ENCODE peak calls at places on chromosomes 1 and 21, in five cellular contexts. One of them, this sample, is unnamed.

GRCh38 chr1:91844862-91845528 is 41.0 kb downstream of the TGFBR3 start:
- DNase-seq in stimulated activated CD4-positive, alpha-beta T cell treated with anti-CD3 and anti-CD28 coated beads, Interleukin-1b, Interleukin-23, amount 100 ng/mL, for 4 hours: no peak
- DNase-seq in stomach: peak
- DNase-seq in stimulated activated CD8-positive, alpha-beta memory T cell treated with anti-CD3 and anti-CD28 coated beads, Interleukin-4, amount 100 ng/mL, for 1 hour: no peak
- DNase-seq in RWPE1: peak
- DNase-seq in this sample: no peak

GRCh38 chr1:178057863-178058576 is 35.9 kb upstream of the RASAL2 start:
- DNase-seq in stimulated activated CD4-positive, alpha-beta T cell treated with anti-CD3 and anti-CD28 coated beads, Interleukin-1b, Interleukin-23, amount 100 ng/mL, for 4 hours: no peak
- DNase-seq in stomach: no peak
- DNase-seq in stimulated activated CD8-positive, alpha-beta memory T cell treated with anti-CD3 and anti-CD28 coated beads, Interleukin-4, amount 100 ng/mL, for 1 hour: no peak
- DNase-seq in RWPE1: no peak
- DNase-seq in this sample: no peak

GRCh38 chr1:3465091-3465934 is 10.8 kb downstream of the ARHGEF16 start:
- DNase-seq in stimulated activated CD4-positive, alpha-beta T cell treated with anti-CD3 and anti-CD28 coated beads, Interleukin-1b, Interleukin-23, amount 100 ng/mL, for 4 hours: no peak
- DNase-seq in stomach: no peak
- DNase-seq in stimulated activated CD8-positive, alpha-beta memory T cell treated with anti-CD3 and anti-CD28 coated beads, Interleukin-4, amount 100 ng/mL, for 1 hour: no peak
- DNase-seq in RWPE1: no peak
- DNase-seq in this sample: no peak

GRCh38 chr1:222168621-222169020 is 379.3 kb downstream of the HHIPL2 start:
- DNase-seq in stimulated activated CD4-positive, alpha-beta T cell treated with anti-CD3 and anti-CD28 coated beads, Interleukin-1b, Interleukin-23, amount 100 ng/mL, for 4 hours: no peak
- DNase-seq in stomach: no peak
- DNase-seq in stimulated activated CD8-positive, alpha-beta memory T cell treated with anti-CD3 and anti-CD28 coated beads, Interleukin-4, amount 100 ng/mL, for 1 hour: no peak
- DNase-seq in RWPE1: no peak
- DNase-seq in this sample: no peak

GRCh38 chr1:28526886-28527285 is 21.0 kb downstream of the RCC1 start:
- DNase-seq in stimulated activated CD4-positive, alpha-beta T cell treated with anti-CD3 and anti-CD28 coated beads, Interleukin-1b, Interleukin-23, amount 100 ng/mL, for 4 hours: no peak
- DNase-seq in stomach: no peak
- DNase-seq in stimulated activated CD8-positive, alpha-beta memory T cell treated with anti-CD3 and anti-CD28 coated beads, Interleukin-4, amount 100 ng/mL, for 1 hour: no peak
- DNase-seq in RWPE1: no peak
- DNase-seq in this sample: no peak

GRCh38 chr1:205851993-205852392 is 2.1 kb upstream of the PM20D1 start:
- DNase-seq in stimulated activated CD4-positive, alpha-beta T cell treated with anti-CD3 and anti-CD28 coated beads, Interleukin-1b, Interleukin-23, amount 100 ng/mL, for 4 hours: no peak
- DNase-seq in stomach: no peak
- DNase-seq in stimulated activated CD8-positive, alpha-beta memory T cell treated with anti-CD3 and anti-CD28 coated beads, Interleukin-4, amount 100 ng/mL, for 1 hour: no peak
- DNase-seq in RWPE1: no peak
- DNase-seq in this sample: no peak

GRCh38 chr1:230822092-230822581 is 46.2 kb downstream of the C1orf198 start:
- DNase-seq in stimulated activated CD4-positive, alpha-beta T cell treated with anti-CD3 and anti-CD28 coated beads, Interleukin-1b, Interleukin-23, amount 100 ng/mL, for 4 hours: no peak
- DNase-seq in stomach: no peak
- DNase-seq in stimulated activated CD8-positive, alpha-beta memory T cell treated with anti-CD3 and anti-CD28 coated beads, Interleukin-4, amount 100 ng/mL, for 1 hour: no peak
- DNase-seq in RWPE1: no peak
- DNase-seq in this sample: peak

GRCh38 chr21:39567180-39567972 is 45.4 kb upstream of the B3GALT5 start:
- DNase-seq in stimulated activated CD4-positive, alpha-beta T cell treated with anti-CD3 and anti-CD28 coated beads, Interleukin-1b, Interleukin-23, amount 100 ng/mL, for 4 hours: no peak
- DNase-seq in stomach: no peak
- DNase-seq in stimulated activated CD8-positive, alpha-beta memory T cell treated with anti-CD3 and anti-CD28 coated beads, Interleukin-4, amount 100 ng/mL, for 1 hour: no peak
- DNase-seq in RWPE1: no peak
- DNase-seq in this sample: no peak

GRCh38 chr21:33078907-33079582 is 9.1 kb downstream of the OLIG1 start:
- DNase-seq in stimulated activated CD4-positive, alpha-beta T cell treated with anti-CD3 and anti-CD28 coated beads, Interleukin-1b, Interleukin-23, amount 100 ng/mL, for 4 hours: no peak
- DNase-seq in stomach: no peak
- DNase-seq in stimulated activated CD8-positive, alpha-beta memory T cell treated with anti-CD3 and anti-CD28 coated beads, Interleukin-4, amount 100 ng/mL, for 1 hour: no peak
- DNase-seq in RWPE1: peak
- DNase-seq in this sample: peak

GRCh38 chr1:94552071-94552586 is 10.6 kb upstream of the F3 start:
- DNase-seq in stimulated activated CD4-positive, alpha-beta T cell treated with anti-CD3 and anti-CD28 coated beads, Interleukin-1b, Interleukin-23, amount 100 ng/mL, for 4 hours: no peak
- DNase-seq in stomach: no peak
- DNase-seq in stimulated activated CD8-positive, alpha-beta memory T cell treated with anti-CD3 and anti-CD28 coated beads, Interleukin-4, amount 100 ng/mL, for 1 hour: no peak
- DNase-seq in RWPE1: no peak
- DNase-seq in this sample: no peak

GRCh38 chr1:101264699-101265098 is 27.9 kb downstream of the S1PR1 start:
- DNase-seq in stimulated activated CD4-positive, alpha-beta T cell treated with anti-CD3 and anti-CD28 coated beads, Interleukin-1b, Interleukin-23, amount 100 ng/mL, for 4 hours: no peak
- DNase-seq in stomach: no peak
- DNase-seq in stimulated activated CD8-positive, alpha-beta memory T cell treated with anti-CD3 and anti-CD28 coated beads, Interleukin-4, amount 100 ng/mL, for 1 hour: no peak
- DNase-seq in RWPE1: no peak
- DNase-seq in this sample: no peak

GRCh38 chr1:244865028-244865371 is 657 bp upstream of the HNRNPU start:
- DNase-seq in stimulated activated CD4-positive, alpha-beta T cell treated with anti-CD3 and anti-CD28 coated beads, Interleukin-1b, Interleukin-23, amount 100 ng/mL, for 4 hours: peak
- DNase-seq in stomach: peak
- DNase-seq in stimulated activated CD8-positive, alpha-beta memory T cell treated with anti-CD3 and anti-CD28 coated beads, Interleukin-4, amount 100 ng/mL, for 1 hour: no peak
- DNase-seq in RWPE1: no peak
- DNase-seq in this sample: peak

GRCh38 chr1:95371666-95372320 is 137.8 kb downstream of the RWDD3 start:
- DNase-seq in stimulated activated CD4-positive, alpha-beta T cell treated with anti-CD3 and anti-CD28 coated beads, Interleukin-1b, Interleukin-23, amount 100 ng/mL, for 4 hours: no peak
- DNase-seq in stomach: no peak
- DNase-seq in stimulated activated CD8-positive, alpha-beta memory T cell treated with anti-CD3 and anti-CD28 coated beads, Interleukin-4, amount 100 ng/mL, for 1 hour: no peak
- DNase-seq in RWPE1: no peak
- DNase-seq in this sample: no peak

GRCh38 chr1:28323720-28324119 is 5.1 kb upstream of the MED18 start:
- DNase-seq in stimulated activated CD4-positive, alpha-beta T cell treated with anti-CD3 and anti-CD28 coated beads, Interleukin-1b, Interleukin-23, amount 100 ng/mL, for 4 hours: no peak
- DNase-seq in stomach: no peak
- DNase-seq in stimulated activated CD8-positive, alpha-beta memory T cell treated with anti-CD3 and anti-CD28 coated beads, Interleukin-4, amount 100 ng/mL, for 1 hour: no peak
- DNase-seq in RWPE1: no peak
- DNase-seq in this sample: no peak

GRCh38 chr1:32272557-32273388 is 19.1 kb upstream of the HDAC1 start:
- DNase-seq in stimulated activated CD4-positive, alpha-beta T cell treated with anti-CD3 and anti-CD28 coated beads, Interleukin-1b, Interleukin-23, amount 100 ng/mL, for 4 hours: no peak
- DNase-seq in stomach: no peak
- DNase-seq in stimulated activated CD8-positive, alpha-beta memory T cell treated with anti-CD3 and anti-CD28 coated beads, Interleukin-4, amount 100 ng/mL, for 1 hour: no peak
- DNase-seq in RWPE1: no peak
- DNase-seq in this sample: no peak

GRCh38 chr1:227449051-227449450 is 114.3 kb upstream of the ZNF678 start:
- DNase-seq in stimulated activated CD4-positive, alpha-beta T cell treated with anti-CD3 and anti-CD28 coated beads, Interleukin-1b, Interleukin-23, amount 100 ng/mL, for 4 hours: no peak
- DNase-seq in stomach: no peak
- DNase-seq in stimulated activated CD8-positive, alpha-beta memory T cell treated with anti-CD3 and anti-CD28 coated beads, Interleukin-4, amount 100 ng/mL, for 1 hour: no peak
- DNase-seq in RWPE1: peak
- DNase-seq in this sample: peak

GRCh38 chr1:205057808-205058575 is 15.0 kb downstream of the CNTN2 start:
- DNase-seq in stimulated activated CD4-positive, alpha-beta T cell treated with anti-CD3 and anti-CD28 coated beads, Interleukin-1b, Interleukin-23, amount 100 ng/mL, for 4 hours: no peak
- DNase-seq in stomach: no peak
- DNase-seq in stimulated activated CD8-positive, alpha-beta memory T cell treated with anti-CD3 and anti-CD28 coated beads, Interleukin-4, amount 100 ng/mL, for 1 hour: no peak
- DNase-seq in RWPE1: no peak
- DNase-seq in this sample: no peak

GRCh38 chr21:39444406-39445145 is 1.0 kb downstream of the LCA5L start:
- DNase-seq in stimulated activated CD4-positive, alpha-beta T cell treated with anti-CD3 and anti-CD28 coated beads, Interleukin-1b, Interleukin-23, amount 100 ng/mL, for 4 hours: no peak
- DNase-seq in stomach: no peak
- DNase-seq in stimulated activated CD8-positive, alpha-beta memory T cell treated with anti-CD3 and anti-CD28 coated beads, Interleukin-4, amount 100 ng/mL, for 1 hour: no peak
- DNase-seq in RWPE1: peak
- DNase-seq in this sample: no peak

GRCh38 chr1:94490556-94490955 is 51.0 kb downstream of the F3 start:
- DNase-seq in stimulated activated CD4-positive, alpha-beta T cell treated with anti-CD3 and anti-CD28 coated beads, Interleukin-1b, Interleukin-23, amount 100 ng/mL, for 4 hours: no peak
- DNase-seq in stomach: no peak
- DNase-seq in stimulated activated CD8-positive, alpha-beta memory T cell treated with anti-CD3 and anti-CD28 coated beads, Interleukin-4, amount 100 ng/mL, for 1 hour: no peak
- DNase-seq in RWPE1: no peak
- DNase-seq in this sample: no peak

GRCh38 chr1:109502368-109502851 is 7.1 kb downstream of the AMIGO1 start:
- DNase-seq in stimulated activated CD4-positive, alpha-beta T cell treated with anti-CD3 and anti-CD28 coated beads, Interleukin-1b, Interleukin-23, amount 100 ng/mL, for 4 hours: peak
- DNase-seq in stomach: no peak
- DNase-seq in stimulated activated CD8-positive, alpha-beta memory T cell treated with anti-CD3 and anti-CD28 coated beads, Interleukin-4, amount 100 ng/mL, for 1 hour: no peak
- DNase-seq in RWPE1: no peak
- DNase-seq in this sample: no peak

GRCh38 chr1:58402444-58402843 is 144.1 kb downstream of the OMA1 start:
- DNase-seq in stimulated activated CD4-positive, alpha-beta T cell treated with anti-CD3 and anti-CD28 coated beads, Interleukin-1b, Interleukin-23, amount 100 ng/mL, for 4 hours: no peak
- DNase-seq in stomach: no peak
- DNase-seq in stimulated activated CD8-positive, alpha-beta memory T cell treated with anti-CD3 and anti-CD28 coated beads, Interleukin-4, amount 100 ng/mL, for 1 hour: no peak
- DNase-seq in RWPE1: no peak
- DNase-seq in this sample: no peak

GRCh38 chr1:54338479-54338878 is 67.7 kb downstream of the SSBP3 start:
- DNase-seq in stimulated activated CD4-positive, alpha-beta T cell treated with anti-CD3 and anti-CD28 coated beads, Interleukin-1b, Interleukin-23, amount 100 ng/mL, for 4 hours: no peak
- DNase-seq in stomach: no peak
- DNase-seq in stimulated activated CD8-positive, alpha-beta memory T cell treated with anti-CD3 and anti-CD28 coated beads, Interleukin-4, amount 100 ng/mL, for 1 hour: no peak
- DNase-seq in RWPE1: no peak
- DNase-seq in this sample: no peak

GRCh38 chr1:245598524-245599310 is 443.9 kb downstream of the KIF26B start:
- DNase-seq in stimulated activated CD4-positive, alpha-beta T cell treated with anti-CD3 and anti-CD28 coated beads, Interleukin-1b, Interleukin-23, amount 100 ng/mL, for 4 hours: no peak
- DNase-seq in stomach: no peak
- DNase-seq in stimulated activated CD8-positive, alpha-beta memory T cell treated with anti-CD3 and anti-CD28 coated beads, Interleukin-4, amount 100 ng/mL, for 1 hour: no peak
- DNase-seq in RWPE1: no peak
- DNase-seq in this sample: no peak

GRCh38 chr21:44771896-44772525 is 29.6 kb downstream of the UBE2G2 start:
- DNase-seq in stimulated activated CD4-positive, alpha-beta T cell treated with anti-CD3 and anti-CD28 coated beads, Interleukin-1b, Interleukin-23, amount 100 ng/mL, for 4 hours: no peak
- DNase-seq in stomach: peak
- DNase-seq in stimulated activated CD8-positive, alpha-beta memory T cell treated with anti-CD3 and anti-CD28 coated beads, Interleukin-4, amount 100 ng/mL, for 1 hour: no peak
- DNase-seq in RWPE1: no peak
- DNase-seq in this sample: no peak

GRCh38 chr1:114154146-114154962 is 685 bp upstream of the SYT6 start:
- DNase-seq in stimulated activated CD4-positive, alpha-beta T cell treated with anti-CD3 and anti-CD28 coated beads, Interleukin-1b, Interleukin-23, amount 100 ng/mL, for 4 hours: no peak
- DNase-seq in stomach: no peak
- DNase-seq in stimulated activated CD8-positive, alpha-beta memory T cell treated with anti-CD3 and anti-CD28 coated beads, Interleukin-4, amount 100 ng/mL, for 1 hour: no peak
- DNase-seq in RWPE1: no peak
- DNase-seq in this sample: peak